ENCODE peak calls at places on chromosomes 5 and 9, in seven cellular contexts. One of them, this sample, is unnamed.

GRCh38 chr5:133132717-133133116 is 80.9 kb downstream of the HSPA4 start:
- DNase-seq in heart right ventricle: no peak
- DNase-seq in upper lobe of right lung: no peak
- DNase-seq in colonic mucosa: no peak
- DNase-seq in CD8-positive, alpha-beta T cell: no peak
- DNase-seq in fibroblast of pulmonary artery: no peak
- DNase-seq in activated B cell treated with CpG ODN at 0.5 μM for 24 hours: no peak
- DNase-seq in this sample: no peak

GRCh38 chr9:101387871-101388506 is 3.2 kb upstream of the BAAT start:
- DNase-seq in heart right ventricle: no peak
- DNase-seq in upper lobe of right lung: no peak
- DNase-seq in CD8-positive, alpha-beta T cell: no peak
- DNase-seq in fibroblast of pulmonary artery: peak; percentile 70
- DNase-seq in colonic mucosa: peak; percentile 26
- DNase-seq in activated B cell treated with CpG ODN at 0.5 μM for 24 hours: no peak
- DNase-seq in this sample: no peak

GRCh38 chr5:73726071-73726470 is 100.1 kb downstream of the ARHGEF28 start:
- DNase-seq in activated B cell treated with CpG ODN at 0.5 μM for 24 hours: no peak
- DNase-seq in colonic mucosa: no peak
- DNase-seq in upper lobe of right lung: no peak
- DNase-seq in fibroblast of pulmonary artery: no peak
- DNase-seq in CD8-positive, alpha-beta T cell: no peak
- DNase-seq in heart right ventricle: no peak
- DNase-seq in this sample: no peak

GRCh38 chr9:36748322-36748899 is 175.7 kb downstream of the MELK start:
- DNase-seq in fibroblast of pulmonary artery: peak; percentile 71
- DNase-seq in upper lobe of right lung: no peak
- DNase-seq in heart right ventricle: peak; percentile 22
- DNase-seq in colonic mucosa: no peak
- DNase-seq in CD8-positive, alpha-beta T cell: no peak
- DNase-seq in activated B cell treated with CpG ODN at 0.5 μM for 24 hours: no peak
- DNase-seq in this sample: no peak

GRCh38 chr5:141628175-141628788 is 8.4 kb downstream of the HDAC3 start:
- DNase-seq in heart right ventricle: no peak
- DNase-seq in CD8-positive, alpha-beta T cell: no peak
- DNase-seq in colonic mucosa: no peak
- DNase-seq in fibroblast of pulmonary artery: no peak
- DNase-seq in upper lobe of right lung: peak; percentile 19
- DNase-seq in activated B cell treated with CpG ODN at 0.5 μM for 24 hours: no peak
- DNase-seq in this sample: no peak

GRCh38 chr9:93655621-93656425 is 79.4 kb downstream of the PHF2 start:
- DNase-seq in activated B cell treated with CpG ODN at 0.5 μM for 24 hours: no peak
- DNase-seq in CD8-positive, alpha-beta T cell: no peak
- DNase-seq in fibroblast of pulmonary artery: no peak
- DNase-seq in heart right ventricle: no peak
- DNase-seq in colonic mucosa: no peak
- DNase-seq in upper lobe of right lung: peak; percentile 59
- DNase-seq in this sample: no peak

GRCh38 chr9:121201045-121201737 is 478 bp downstream of the RAB14 start:
- DNase-seq in activated B cell treated with CpG ODN at 0.5 μM for 24 hours: peak; percentile 57
- DNase-seq in heart right ventricle: no peak
- DNase-seq in fibroblast of pulmonary artery: no peak
- DNase-seq in CD8-positive, alpha-beta T cell: peak; percentile 38
- DNase-seq in colonic mucosa: peak; percentile 59
- DNase-seq in upper lobe of right lung: peak; percentile 83
- DNase-seq in this sample: peak; percentile 57

GRCh38 chr5:139386039-139386438 is 2.9 kb upstream of the SLC23A1 start:
- DNase-seq in activated B cell treated with CpG ODN at 0.5 μM for 24 hours: no peak
- DNase-seq in heart right ventricle: no peak
- DNase-seq in upper lobe of right lung: peak; percentile 20
- DNase-seq in CD8-positive, alpha-beta T cell: no peak
- DNase-seq in fibroblast of pulmonary artery: no peak
- DNase-seq in colonic mucosa: no peak
- DNase-seq in this sample: no peak

GRCh38 chr5:2149196-2149541 is 266.4 kb upstream of the IRX4 start:
- DNase-seq in CD8-positive, alpha-beta T cell: no peak
- DNase-seq in colonic mucosa: no peak
- DNase-seq in activated B cell treated with CpG ODN at 0.5 μM for 24 hours: no peak
- DNase-seq in fibroblast of pulmonary artery: peak; percentile 32
- DNase-seq in upper lobe of right lung: no peak
- DNase-seq in heart right ventricle: no peak
- DNase-seq in this sample: no peak

GRCh38 chr5:171201285-171201684 is 107.8 kb upstream of the TLX3 start:
- DNase-seq in activated B cell treated with CpG ODN at 0.5 μM for 24 hours: no peak
- DNase-seq in heart right ventricle: no peak
- DNase-seq in CD8-positive, alpha-beta T cell: no peak
- DNase-seq in fibroblast of pulmonary artery: no peak
- DNase-seq in upper lobe of right lung: no peak
- DNase-seq in colonic mucosa: no peak
- DNase-seq in this sample: no peak

GRCh38 chr5:171945066-171945465 is 61.4 kb downstream of the FBXW11 start:
- DNase-seq in fibroblast of pulmonary artery: peak; percentile 50
- DNase-seq in colonic mucosa: no peak
- DNase-seq in upper lobe of right lung: no peak
- DNase-seq in heart right ventricle: no peak
- DNase-seq in CD8-positive, alpha-beta T cell: no peak
- DNase-seq in activated B cell treated with CpG ODN at 0.5 μM for 24 hours: no peak
- DNase-seq in this sample: no peak

GRCh38 chr9:8822667-8823025 is 1023.1 kb upstream of the DMAC1 start:
- DNase-seq in colonic mucosa: no peak
- DNase-seq in activated B cell treated with CpG ODN at 0.5 μM for 24 hours: no peak
- DNase-seq in fibroblast of pulmonary artery: no peak
- DNase-seq in upper lobe of right lung: no peak
- DNase-seq in heart right ventricle: no peak
- DNase-seq in CD8-positive, alpha-beta T cell: no peak
- DNase-seq in this sample: no peak

GRCh38 chr5:72848474-72849428 is 32.3 kb downstream of the TNPO1 start:
- DNase-seq in colonic mucosa: peak; percentile 66
- DNase-seq in heart right ventricle: peak; percentile 47
- DNase-seq in fibroblast of pulmonary artery: peak; percentile 46
- DNase-seq in activated B cell treated with CpG ODN at 0.5 μM for 24 hours: peak; percentile 69
- DNase-seq in CD8-positive, alpha-beta T cell: peak; percentile 21
- DNase-seq in upper lobe of right lung: peak; percentile 83
- DNase-seq in this sample: peak; percentile 52

GRCh38 chr9:88821749-88822106 is 169.5 kb upstream of the S1PR3 start:
- DNase-seq in activated B cell treated with CpG ODN at 0.5 μM for 24 hours: no peak
- DNase-seq in fibroblast of pulmonary artery: no peak
- DNase-seq in CD8-positive, alpha-beta T cell: no peak
- DNase-seq in colonic mucosa: no peak
- DNase-seq in upper lobe of right lung: no peak
- DNase-seq in heart right ventricle: no peak
- DNase-seq in this sample: no peak

GRCh38 chr5:179278119-179278518 is 67.1 kb downstream of the ADAMTS2 start:
- DNase-seq in CD8-positive, alpha-beta T cell: no peak
- DNase-seq in upper lobe of right lung: no peak
- DNase-seq in colonic mucosa: no peak
- DNase-seq in activated B cell treated with CpG ODN at 0.5 μM for 24 hours: no peak
- DNase-seq in fibroblast of pulmonary artery: no peak
- DNase-seq in heart right ventricle: no peak
- DNase-seq in this sample: no peak

GRCh38 chr5:72166070-72166979 is 59.0 kb downstream of the MAP1B start:
- DNase-seq in colonic mucosa: no peak
- DNase-seq in heart right ventricle: peak; percentile 40
- DNase-seq in activated B cell treated with CpG ODN at 0.5 μM for 24 hours: no peak
- DNase-seq in fibroblast of pulmonary artery: peak; percentile 77
- DNase-seq in upper lobe of right lung: no peak
- DNase-seq in CD8-positive, alpha-beta T cell: no peak
- DNase-seq in this sample: no peak

GRCh38 chr9:131237931-131238401 is 38.3 kb downstream of the FAM78A start:
- DNase-seq in colonic mucosa: peak; percentile 72
- DNase-seq in fibroblast of pulmonary artery: peak; percentile 70
- DNase-seq in upper lobe of right lung: peak; percentile 84
- DNase-seq in activated B cell treated with CpG ODN at 0.5 μM for 24 hours: peak; percentile 58
- DNase-seq in heart right ventricle: peak; percentile 75
- DNase-seq in CD8-positive, alpha-beta T cell: peak; percentile 81
- DNase-seq in this sample: peak; percentile 79

GRCh38 chr9:127154003-127154389 is 31.6 kb upstream of the ANGPTL2 start:
- DNase-seq in fibroblast of pulmonary artery: no peak
- DNase-seq in colonic mucosa: peak; percentile 12
- DNase-seq in CD8-positive, alpha-beta T cell: no peak
- DNase-seq in activated B cell treated with CpG ODN at 0.5 μM for 24 hours: no peak
- DNase-seq in heart right ventricle: no peak
- DNase-seq in upper lobe of right lung: peak; percentile 51
- DNase-seq in this sample: no peak

GRCh38 chr5:38193015-38193581 is 65.3 kb upstream of the EGFLAM start:
- DNase-seq in CD8-positive, alpha-beta T cell: peak; percentile 34
- DNase-seq in upper lobe of right lung: peak; percentile 80
- DNase-seq in heart right ventricle: peak; percentile 56
- DNase-seq in activated B cell treated with CpG ODN at 0.5 μM for 24 hours: peak; percentile 21
- DNase-seq in colonic mucosa: peak; percentile 63
- DNase-seq in fibroblast of pulmonary artery: peak; percentile 74
- DNase-seq in this sample: peak; percentile 24

GRCh38 chr9:123724211-123724831 is 205.6 kb downstream of the DENND1A start:
- DNase-seq in colonic mucosa: no peak
- DNase-seq in CD8-positive, alpha-beta T cell: no peak
- DNase-seq in fibroblast of pulmonary artery: peak; percentile 73
- DNase-seq in activated B cell treated with CpG ODN at 0.5 μM for 24 hours: no peak
- DNase-seq in heart right ventricle: no peak
- DNase-seq in upper lobe of right lung: no peak
- DNase-seq in this sample: no peak

GRCh38 chr5:135344351-135344750 is 54.7 kb downstream of the MACROH2A1 start:
- DNase-seq in heart right ventricle: no peak
- DNase-seq in CD8-positive, alpha-beta T cell: no peak
- DNase-seq in colonic mucosa: no peak
- DNase-seq in activated B cell treated with CpG ODN at 0.5 μM for 24 hours: no peak
- DNase-seq in fibroblast of pulmonary artery: no peak
- DNase-seq in upper lobe of right lung: no peak
- DNase-seq in this sample: no peak

GRCh38 chr5:135594416-135594960 is 15.7 kb upstream of the CXCL14 start:
- DNase-seq in heart right ventricle: no peak
- DNase-seq in CD8-positive, alpha-beta T cell: no peak
- DNase-seq in upper lobe of right lung: no peak
- DNase-seq in colonic mucosa: peak; percentile 2
- DNase-seq in fibroblast of pulmonary artery: no peak
- DNase-seq in activated B cell treated with CpG ODN at 0.5 μM for 24 hours: no peak
- DNase-seq in this sample: no peak

GRCh38 chr5:170348069-170348702 is 41.0 kb downstream of the KCNMB1 start:
- DNase-seq in fibroblast of pulmonary artery: peak; percentile 32
- DNase-seq in upper lobe of right lung: no peak
- DNase-seq in CD8-positive, alpha-beta T cell: no peak
- DNase-seq in activated B cell treated with CpG ODN at 0.5 μM for 24 hours: no peak
- DNase-seq in heart right ventricle: no peak
- DNase-seq in colonic mucosa: no peak
- DNase-seq in this sample: no peak

GRCh38 chr5:2039180-2039531 is 156.4 kb upstream of the IRX4 start:
- DNase-seq in upper lobe of right lung: no peak
- DNase-seq in fibroblast of pulmonary artery: no peak
- DNase-seq in colonic mucosa: no peak
- DNase-seq in heart right ventricle: no peak
- DNase-seq in activated B cell treated with CpG ODN at 0.5 μM for 24 hours: no peak
- DNase-seq in CD8-positive, alpha-beta T cell: no peak
- DNase-seq in this sample: no peak

GRCh38 chr5:28328691-28329090 is 1290.3 kb upstream of the CDH9 start:
- DNase-seq in upper lobe of right lung: no peak
- DNase-seq in activated B cell treated with CpG ODN at 0.5 μM for 24 hours: no peak
- DNase-seq in colonic mucosa: no peak
- DNase-seq in CD8-positive, alpha-beta T cell: no peak
- DNase-seq in fibroblast of pulmonary artery: peak; percentile 7
- DNase-seq in heart right ventricle: no peak
- DNase-seq in this sample: no peak

GRCh38 chr9:134055981-134056461 is 11.8 kb downstream of the BRD3 start:
- DNase-seq in activated B cell treated with CpG ODN at 0.5 μM for 24 hours: no peak
- DNase-seq in CD8-positive, alpha-beta T cell: no peak
- DNase-seq in colonic mucosa: peak; percentile 65
- DNase-seq in heart right ventricle: peak; percentile 68
- DNase-seq in fibroblast of pulmonary artery: peak; percentile 68
- DNase-seq in upper lobe of right lung: peak; percentile 92
- DNase-seq in this sample: no peak

GRCh38 chr9:129007035-129007765 is 20.9 kb downstream of the SH3GLB2 start:
- DNase-seq in fibroblast of pulmonary artery: no peak
- DNase-seq in upper lobe of right lung: peak; percentile 53
- DNase-seq in activated B cell treated with CpG ODN at 0.5 μM for 24 hours: no peak
- DNase-seq in colonic mucosa: no peak
- DNase-seq in CD8-positive, alpha-beta T cell: no peak
- DNase-seq in heart right ventricle: peak; percentile 53
- DNase-seq in this sample: no peak
- TF ChIP-seq CTCF in fibroblast of pulmonary artery: no peak
- TF ChIP-seq CTCF in upper lobe of right lung: no peak
- TF ChIP-seq CTCF in activated B cell treated with CpG ODN at 0.5 μM for 24 hours: no peak
- TF ChIP-seq CTCF in colonic mucosa: no peak
- TF ChIP-seq CTCF in CD8-positive, alpha-beta T cell: no peak
- TF ChIP-seq CTCF in heart right ventricle: no peak
- TF ChIP-seq CTCF in this sample: no peak

GRCh38 chr5:51684794-51685355 is 301.6 kb downstream of the ISL1 start:
- DNase-seq in heart right ventricle: no peak
- DNase-seq in fibroblast of pulmonary artery: peak; percentile 1
- DNase-seq in activated B cell treated with CpG ODN at 0.5 μM for 24 hours: no peak
- DNase-seq in CD8-positive, alpha-beta T cell: no peak
- DNase-seq in upper lobe of right lung: no peak
- DNase-seq in colonic mucosa: no peak
- DNase-seq in this sample: no peak
- TF ChIP-seq CTCF in heart right ventricle: no peak
- TF ChIP-seq CTCF in fibroblast of pulmonary artery: no peak
- TF ChIP-seq CTCF in activated B cell treated with CpG ODN at 0.5 μM for 24 hours: no peak
- TF ChIP-seq CTCF in CD8-positive, alpha-beta T cell: no peak
- TF ChIP-seq CTCF in upper lobe of right lung: no peak
- TF ChIP-seq CTCF in colonic mucosa: no peak
- TF ChIP-seq CTCF in this sample: no peak

GRCh38 chr5:32707394-32707997 is 3.6 kb upstream of the NPR3 start:
- DNase-seq in upper lobe of right lung: no peak
- DNase-seq in activated B cell treated with CpG ODN at 0.5 μM for 24 hours: no peak
- DNase-seq in fibroblast of pulmonary artery: peak; percentile 58
- DNase-seq in heart right ventricle: no peak
- DNase-seq in CD8-positive, alpha-beta T cell: no peak
- DNase-seq in colonic mucosa: no peak
- DNase-seq in this sample: no peak
- TF ChIP-seq CTCF in upper lobe of right lung: peak; percentile 49
- TF ChIP-seq CTCF in activated B cell treated with CpG ODN at 0.5 μM for 24 hours: no peak
- TF ChIP-seq CTCF in fibroblast of pulmonary artery: peak; percentile 58
- TF ChIP-seq CTCF in heart right ventricle: peak; percentile 41
- TF ChIP-seq CTCF in CD8-positive, alpha-beta T cell: no peak
- TF ChIP-seq CTCF in colonic mucosa: no peak
- TF ChIP-seq CTCF in this sample: peak; percentile 45

GRCh38 chr5:134226441-134227192 is 744 bp upstream of the PPP2CA start:
- DNase-seq in upper lobe of right lung: no peak
- DNase-seq in heart right ventricle: peak; percentile 32
- DNase-seq in colonic mucosa: peak; percentile 89
- DNase-seq in CD8-positive, alpha-beta T cell: no peak
- DNase-seq in fibroblast of pulmonary artery: peak; percentile 30
- DNase-seq in activated B cell treated with CpG ODN at 0.5 μM for 24 hours: no peak
- DNase-seq in this sample: no peak

GRCh38 chr5:134225780-134226440 is at the start of gene PPP2CA:
- DNase-seq in fibroblast of pulmonary artery: peak; percentile 99
- DNase-seq in CD8-positive, alpha-beta T cell: peak; percentile 100
- DNase-seq in upper lobe of right lung: peak; percentile 99
- DNase-seq in heart right ventricle: peak; percentile 99
- DNase-seq in colonic mucosa: peak; percentile 99
- DNase-seq in activated B cell treated with CpG ODN at 0.5 μM for 24 hours: peak; percentile 100
- DNase-seq in this sample: peak; percentile 98

GRCh38 chr5:134223406-134224251 is 2.2 kb downstream of the PPP2CA start:
- DNase-seq in heart right ventricle: no peak
- DNase-seq in upper lobe of right lung: no peak
- DNase-seq in activated B cell treated with CpG ODN at 0.5 μM for 24 hours: no peak
- DNase-seq in CD8-positive, alpha-beta T cell: no peak
- DNase-seq in fibroblast of pulmonary artery: peak; percentile 32
- DNase-seq in colonic mucosa: no peak
- DNase-seq in this sample: no peak

GRCh38 chr5:134227259-134227658 is 1.4 kb upstream of the PPP2CA start:
- DNase-seq in colonic mucosa: peak; percentile 57
- DNase-seq in fibroblast of pulmonary artery: no peak
- DNase-seq in heart right ventricle: peak; percentile 43
- DNase-seq in upper lobe of right lung: no peak
- DNase-seq in CD8-positive, alpha-beta T cell: no peak
- DNase-seq in activated B cell treated with CpG ODN at 0.5 μM for 24 hours: no peak
- DNase-seq in this sample: no peak

GRCh38 chr5:134224905-134225779 is 731 bp downstream of the PPP2CA start:
- DNase-seq in activated B cell treated with CpG ODN at 0.5 μM for 24 hours: peak; percentile 65
- DNase-seq in upper lobe of right lung: peak; percentile 81
- DNase-seq in colonic mucosa: peak; percentile 62
- DNase-seq in heart right ventricle: peak; percentile 59
- DNase-seq in CD8-positive, alpha-beta T cell: peak; percentile 44
- DNase-seq in fibroblast of pulmonary artery: peak; percentile 65
- DNase-seq in this sample: peak; percentile 72
- TF ChIP-seq CTCF in activated B cell treated with CpG ODN at 0.5 μM for 24 hours: no peak
- TF ChIP-seq CTCF in upper lobe of right lung: peak; percentile 31
- TF ChIP-seq CTCF in colonic mucosa: no peak
- TF ChIP-seq CTCF in heart right ventricle: peak; percentile 39
- TF ChIP-seq CTCF in CD8-positive, alpha-beta T cell: no peak
- TF ChIP-seq CTCF in fibroblast of pulmonary artery: no peak
- TF ChIP-seq CTCF in this sample: peak; percentile 23